ENCODE peak calls at places on chromosome 13, in six cellular contexts. X, Q, V, I, Y and R are unnamed samples.

GRCh38 chr13:80877209-80877943 is 536.5 kb upstream of the SPRY2 start:
- DNase-seq in X (no peak), Q (no peak), V (no peak), I (no peak), Y (no peak), R (no peak)

GRCh38 chr13:36520111-36520510 is 87.8 kb downstream of the CCNA1 start:
- DNase-seq in X (no peak), Q (no peak), V (no peak), I (no peak), Y (no peak), R (no peak)

GRCh38 chr13:76019421-76020044 is 383.4 kb downstream of the LMO7 start:
- DNase-seq in X (no peak), Q (no peak), V (no peak), I (no peak), Y (peak; percentile 63), R (no peak)

GRCh38 chr13:34462843-34463242 is 479.2 kb upstream of the NBEA start:
- DNase-seq in X (peak; percentile 41), Q (no peak), V (peak; percentile 48), I (peak; percentile 64), Y (no peak), R (peak; percentile 71)

GRCh38 chr13:73220966-73221720 is 162.3 kb downstream of the KLF5 start:
- DNase-seq in X (no peak), Q (no peak), V (no peak), I (no peak), Y (no peak), R (peak; percentile 53)

GRCh38 chr13:71870036-71870435 is 3.0 kb upstream of the DACH1 start:
- DNase-seq in X (no peak), Q (no peak), V (no peak), I (no peak), Y (no peak), R (no peak)

GRCh38 chr13:26946675-26947342 is 186.2 kb upstream of the GPR12 start:
- DNase-seq in X (peak; percentile 50), Q (no peak), V (peak; percentile 55), I (no peak), Y (peak; percentile 64), R (peak; percentile 17)

GRCh38 chr13:57631607-57632275 is at the start of gene PCDH17:
- DNase-seq in X (no peak), Q (peak; percentile 57), V (peak; percentile 39), I (peak; percentile 64), Y (no peak), R (peak; percentile 15)

GRCh38 chr13:66635526-66635925 is 594.6 kb downstream of the PCDH9 start:
- DNase-seq in X (no peak), Q (no peak), V (peak; percentile 80), I (no peak), Y (no peak), R (peak; percentile 91)

GRCh38 chr13:43687038-43687437 is 99.7 kb downstream of the ENOX1 start:
- DNase-seq in X (no peak), Q (no peak), V (peak; percentile 14), I (no peak), Y (no peak), R (no peak)

GRCh38 chr13:52851153-52851962 is 2.9 kb upstream of the PCDH8 start:
- DNase-seq in X (no peak), Q (peak; percentile 37), V (peak; percentile 60), I (no peak), Y (peak; percentile 7), R (peak; percentile 33)

GRCh38 chr13:110239280-110240120 is 67.5 kb downstream of the COL4A1 start:
- DNase-seq in X (no peak), Q (no peak), V (no peak), I (peak; percentile 58), Y (no peak), R (no peak)

GRCh38 chr13:110236831-110237261 is 70.1 kb downstream of the COL4A1 start:
- DNase-seq in X (no peak), Q (peak; percentile 72), V (no peak), I (peak; percentile 80), Y (no peak), R (no peak)

GRCh38 chr13:110236431-110236830 is 70.5 kb downstream of the COL4A1 start:
- DNase-seq in X (no peak), Q (no peak), V (no peak), I (peak; percentile 60), Y (no peak), R (no peak)

GRCh38 chr13:110238795-110239194 is 68.2 kb downstream of the COL4A1 start:
- DNase-seq in X (no peak), Q (no peak), V (peak; percentile 62), I (peak; percentile 63), Y (no peak), R (no peak)

DNA sequence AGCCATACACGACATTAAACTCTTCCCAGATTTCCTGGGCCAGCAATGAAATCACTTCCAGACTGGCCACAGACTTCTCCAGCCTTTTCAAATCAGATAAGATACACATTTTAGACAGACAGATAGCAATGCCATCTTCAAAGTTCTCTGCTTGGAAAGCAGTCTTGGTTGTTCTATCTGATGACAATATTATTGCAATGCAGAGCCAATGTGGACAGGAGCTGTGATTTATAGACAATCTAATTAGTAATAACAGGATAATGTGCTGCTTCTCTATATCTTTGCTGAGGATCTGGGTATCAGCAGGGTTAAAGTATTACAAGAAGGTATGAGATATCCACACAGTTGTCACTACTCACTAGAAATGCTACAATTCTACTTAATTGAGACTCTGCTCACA is 69.1 kb downstream of the COL4A1 start:
- DNase-seq in X (no peak), Q (no peak), V (no peak), I (no peak), Y (no peak), R (no peak)
- H3K4me1 ChIP-seq in X (no peaks in the 10 kb centered on the region), Q (peaks cover 55% of the 10 kb centered on the region), V (peaks cover 52% of the 10 kb centered on the region), I (peaks cover 21% of the 10 kb centered on the region), Y (no peaks in the 10 kb centered on the region), R (no peaks in the 10 kb centered on the region)

GRCh38 chr13:99965329-99966000 is 6.1 kb downstream of the ZIC5 start:
- DNase-seq in X (no peak), Q (no peak), V (no peak), I (peak; percentile 50), Y (no peak), R (no peak)
- H3K4me1 ChIP-seq in X (peaks cover 13% of the 10 kb centered on the region), Q (peaks cover 21% of the 10 kb centered on the region), V (peaks cover 6% of the 10 kb centered on the region), I (peaks cover 15% of the 10 kb centered on the region), Y (no peaks in the 10 kb centered on the region), R (no peaks in the 10 kb centered on the region)

GRCh38 chr13:30313307-30313706 is 6.0 kb upstream of the KATNAL1 start:
- DNase-seq in X (no peak), Q (no peak), V (peak; percentile 21), I (no peak), Y (no peak), R (no peak)
- H3K4me1 ChIP-seq in X (peaks cover 11% of the 10 kb centered on the region), Q (no peaks in the 10 kb centered on the region), V (peaks cover 28% of the 10 kb centered on the region), I (no peaks in the 10 kb centered on the region), Y (peaks cover 10% of the 10 kb centered on the region), R (peaks cover under 1% of the 10 kb centered on the region)

DNA sequence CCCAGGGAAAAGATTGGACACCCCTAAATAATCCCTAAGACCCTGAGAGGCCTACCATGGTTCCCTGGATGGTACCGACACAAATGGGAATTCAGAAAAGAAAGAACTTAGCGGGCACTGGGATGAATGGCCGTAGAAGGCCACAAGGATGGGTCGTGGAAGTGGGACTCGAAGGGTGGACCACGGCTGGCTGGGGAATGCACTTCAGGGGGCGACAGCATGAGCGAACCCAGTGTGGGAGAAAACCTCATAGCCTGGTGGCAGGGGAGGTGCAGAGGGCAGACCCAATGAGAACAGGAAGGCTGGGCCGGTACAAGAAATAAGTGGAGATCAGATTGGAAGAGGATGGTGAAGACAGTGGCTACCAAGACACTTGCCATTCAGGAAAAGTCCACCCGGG is 28.7 kb downstream of the LATS2 start:
- DNase-seq in X (no peak), Q (no peak), V (no peak), I (no peak), Y (no peak), R (no peak)
- H3K4me1 ChIP-seq in X (peaks cover 30% of the 10 kb centered on the region), Q (peaks cover 56% of the 10 kb centered on the region), V (peaks cover 39% of the 10 kb centered on the region), I (peaks cover 6% of the 10 kb centered on the region), Y (peaks cover 17% of the 10 kb centered on the region), R (peaks cover 5% of the 10 kb centered on the region)

GRCh38 chr13:40973409-40973808 is 45.7 kb downstream of the ELF1 start:
- DNase-seq in X (no peak), Q (no peak), V (no peak), I (no peak), Y (no peak), R (no peak)
- H3K4me1 ChIP-seq in X (peaks cover 40% of the 10 kb centered on the region), Q (peaks cover 22% of the 10 kb centered on the region), V (peaks cover 50% of the 10 kb centered on the region), I (no peaks in the 10 kb centered on the region), Y (peaks cover 83% of the 10 kb centered on the region), R (peaks cover 20% of the 10 kb centered on the region)

GRCh38 chr13:113862766-113863510 is 938 bp downstream of the GAS6 start:
- DNase-seq in X (peak; percentile 32), Q (peak; percentile 81), V (peak; percentile 70), I (no peak), Y (no peak), R (no peak)

GRCh38 chr13:113861433-113862030 is 2.3 kb downstream of the GAS6 start:
- DNase-seq in X (no peak), Q (no peak), V (peak; percentile 20), I (no peak), Y (no peak), R (peak; percentile 59)

GRCh38 chr13:113860579-113861432 is 3.1 kb downstream of the GAS6 start:
- DNase-seq in X (no peak), Q (no peak), V (peak; percentile 19), I (no peak), Y (no peak), R (peak; percentile 21)

GRCh38 chr13:113863511-113864302 is at the start of gene GAS6:
- DNase-seq in X (peak; percentile 33), Q (peak; percentile 79), V (peak; percentile 81), I (peak; percentile 83), Y (no peak), R (peak; percentile 13)

DNA sequence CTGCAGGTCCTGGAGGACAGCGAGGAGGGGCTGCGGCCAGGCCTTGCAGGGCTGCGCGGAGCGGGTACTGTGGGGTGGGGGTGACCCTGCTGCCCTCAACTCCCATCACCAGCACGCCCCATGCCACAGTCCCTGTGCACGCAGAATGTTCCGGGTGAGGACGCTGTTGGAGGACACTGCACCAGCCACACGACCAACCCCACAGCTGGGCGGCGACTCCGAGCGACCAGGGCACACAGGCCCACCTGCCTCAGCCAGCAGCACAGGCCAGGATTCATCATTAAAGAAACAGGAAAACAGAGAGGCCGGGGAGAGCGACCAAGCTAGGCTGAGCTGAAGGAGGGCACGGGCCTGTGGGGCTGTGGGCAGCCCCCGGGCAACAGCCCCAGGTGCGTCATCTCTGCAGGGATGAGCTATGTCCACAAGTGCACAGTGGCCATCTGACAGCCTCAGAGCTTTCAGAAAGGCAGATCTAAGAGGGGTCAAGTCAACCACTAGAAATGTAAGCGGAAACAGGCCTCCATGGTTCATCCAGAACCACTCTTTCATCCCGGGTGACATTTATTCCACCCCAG is 1.6 kb downstream of the GAS6 start:
- DNase-seq in X (no peak), Q (no peak), V (no peak), I (no peak), Y (no peak), R (no peak)
- H3K4me1 ChIP-seq in X (peaks cover 12% of the 10 kb centered on the region), Q (peaks cover 33% of the 10 kb centered on the region), V (no peaks in the 10 kb centered on the region), I (peaks cover 7% of the 10 kb centered on the region), Y (peaks cover 37% of the 10 kb centered on the region), R (peaks cover 9% of the 10 kb centered on the region)

DNA sequence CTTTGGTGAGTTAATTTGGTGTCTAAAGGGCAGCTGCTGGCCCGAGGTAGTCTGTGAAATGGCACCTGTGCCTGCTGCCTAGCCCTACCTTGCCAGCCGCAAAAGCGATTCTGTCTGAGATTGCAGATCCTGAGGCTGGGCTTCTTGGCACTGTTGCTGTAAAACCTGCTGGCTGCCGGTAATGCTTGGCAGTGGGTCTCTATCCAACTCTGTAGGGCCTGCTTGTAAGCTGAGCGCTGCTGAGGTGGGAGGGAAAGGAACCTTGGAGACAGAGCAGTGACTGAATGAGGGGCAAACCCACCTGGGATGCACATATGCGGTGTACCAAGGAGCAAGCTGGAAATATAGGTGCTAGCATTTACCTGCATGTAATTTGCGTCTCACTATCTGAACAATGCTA is 11.7 kb downstream of the LCP1 start:
- DNase-seq in X (no peak), Q (no peak), V (no peak), I (no peak), Y (no peak), R (no peak)
- H3K4me1 ChIP-seq in X (no peaks in the 10 kb centered on the region), Q (no peaks in the 10 kb centered on the region), V (peaks cover 16% of the 10 kb centered on the region), I (no peaks in the 10 kb centered on the region), Y (peaks cover 12% of the 10 kb centered on the region), R (peaks cover 5% of the 10 kb centered on the region)